ENCODE peak calls at places on chromosomes 4 and X, in seven cellular contexts. D, L, G, F, E, B and O are unnamed samples.
A peak's percentile ranks its signal among the peaks of the same experiment; 100 is the strongest.

GRCh38 chr4:38948551-38948950 is 80.9 kb downstream of the FAM114A1 start:
- DNase-seq in D (peak; percentile 95), L (no peak), G (no peak), F (no peak), E (peak; percentile 90), B (peak; percentile 75), O (peak; percentile 3)

GRCh38 chr4:37780444-37781133 is 45.9 kb upstream of the PGM2 start:
- DNase-seq in D (no peak), L (no peak), G (no peak), F (no peak), E (no peak), B (no peak), O (no peak)

GRCh38 chrX:12162420-12162819 is 24.1 kb downstream of the FRMPD4 start:
- DNase-seq in D (peak; percentile 61), L (no peak), G (no peak), F (no peak), E (peak; percentile 29), B (no peak), O (no peak)

GRCh38 chrX:46777971-46778810 is 19.3 kb upstream of the SLC9A7 start:
- DNase-seq in D (peak; percentile 56), L (no peak), G (no peak), F (no peak), E (peak; percentile 43), B (peak; percentile 58), O (peak; percentile 79)

GRCh38 chr4:28636971-28637370 is 1776.3 kb downstream of the STIM2 start:
- DNase-seq in D (peak; percentile 59), L (no peak), G (no peak), F (no peak), E (no peak), B (no peak), O (no peak)

GRCh38 chr4:172152284-172152683 is 339.1 kb downstream of the GALNTL6 start:
- DNase-seq in D (no peak), L (no peak), G (no peak), F (no peak), E (no peak), B (peak; percentile 51), O (no peak)

GRCh38 chrX:54447461-54447860 is 7.3 kb downstream of the TSR2 start:
- DNase-seq in D (no peak), L (peak; percentile 38), G (no peak), F (no peak), E (peak; percentile 7), B (peak; percentile 15), O (peak; percentile 64)

GRCh38 chr4:41390661-41391060 is 133.9 kb downstream of the UCHL1 start:
- DNase-seq in D (no peak), L (no peak), G (no peak), F (no peak), E (no peak), B (no peak), O (no peak)

GRCh38 chr4:37732787-37733186 is 46.6 kb upstream of the RELL1 start:
- DNase-seq in D (no peak), L (no peak), G (no peak), F (no peak), E (no peak), B (no peak), O (no peak)

GRCh38 chr4:89101256-89102161 is 9.8 kb upstream of the TIGD2 start:
- DNase-seq in D (no peak), L (no peak), G (no peak), F (no peak), E (no peak), B (no peak), O (no peak)

GRCh38 chr4:10343656-10344055 is 113.6 kb downstream of the ZNF518B start:
- DNase-seq in D (no peak), L (no peak), G (no peak), F (no peak), E (no peak), B (peak; percentile 40), O (no peak)

GRCh38 chrX:30895331-30895730 is 6.3 kb upstream of the TAB3 start:
- DNase-seq in D (no peak), L (no peak), G (no peak), F (no peak), E (no peak), B (peak; percentile 63), O (no peak)

GRCh38 chrX:9500584-9500983 is 35.7 kb downstream of the TBL1X start:
- DNase-seq in D (no peak), L (no peak), G (no peak), F (no peak), E (no peak), B (no peak), O (no peak)

GRCh38 chrX:15512401-15512965 is 11.9 kb downstream of the BMX start:
- DNase-seq in D (peak; percentile 17), L (no peak), G (no peak), F (no peak), E (no peak), B (no peak), O (no peak)

GRCh38 chrX:71909956-71910355 is 689 bp upstream of the NHSL2 start:
- DNase-seq in D (no peak), L (peak; percentile 65), G (no peak), F (peak; percentile 31), E (peak; percentile 42), B (no peak), O (peak; percentile 69)

GRCh38 chr4:118941149-118941548 is 52.5 kb downstream of the SYNPO2 start:
- DNase-seq in D (peak; percentile 21), L (no peak), G (no peak), F (no peak), E (peak; percentile 78), B (no peak), O (no peak)

GRCh38 chr4:80434238-80434637 is 98.7 kb downstream of the CFAP299 start:
- DNase-seq in D (peak; percentile 95), L (no peak), G (no peak), F (no peak), E (no peak), B (peak; percentile 79), O (no peak)

GRCh38 chr4:78648639-78649363 is 97.2 kb downstream of the ANXA3 start:
- DNase-seq in D (no peak), L (no peak), G (no peak), F (no peak), E (no peak), B (peak; percentile 68), O (no peak)

GRCh38 chr4:108141213-108142045 is 27.3 kb downstream of the LEF1 start:
- DNase-seq in D (no peak), L (no peak), G (no peak), F (no peak), E (no peak), B (no peak), O (no peak)
- H3K23ac ChIP-seq in D (no peak overlapping the region), L (no peak overlapping the region), G (no peak overlapping the region), F (no peak overlapping the region), E (no peak overlapping the region), B (no peak overlapping the region), O (no peak overlapping the region)

DNA sequence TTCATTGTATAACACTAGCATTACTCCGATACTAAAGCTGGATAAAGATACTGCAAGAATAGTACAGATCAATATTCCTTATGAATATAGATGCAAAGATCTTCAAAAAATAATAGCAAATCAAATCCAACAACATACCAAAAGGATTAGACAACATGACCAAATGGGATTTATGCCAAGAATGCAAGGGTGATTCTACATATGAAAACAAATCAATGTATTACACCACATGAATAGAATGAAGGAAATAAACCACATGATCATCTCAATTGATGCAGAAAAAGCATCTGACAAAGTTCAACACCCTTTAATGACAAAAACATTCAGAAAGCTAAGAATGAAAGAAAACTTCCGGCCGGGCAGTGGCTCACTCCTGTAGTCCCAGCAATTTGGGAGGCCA is 42.8 kb downstream of the CUL4B start:
- DNase-seq in D (peak; percentile 83), L (no peak), G (no peak), F (no peak), E (peak; percentile 18), B (no peak), O (no peak)
- H3K4me2 ChIP-seq in D (no peak overlapping the region), L (no peak overlapping the region), G (no peak overlapping the region), F (no peak overlapping the region), E (no peak overlapping the region), B (no peak overlapping the region), O (no peak overlapping the region)

DNA sequence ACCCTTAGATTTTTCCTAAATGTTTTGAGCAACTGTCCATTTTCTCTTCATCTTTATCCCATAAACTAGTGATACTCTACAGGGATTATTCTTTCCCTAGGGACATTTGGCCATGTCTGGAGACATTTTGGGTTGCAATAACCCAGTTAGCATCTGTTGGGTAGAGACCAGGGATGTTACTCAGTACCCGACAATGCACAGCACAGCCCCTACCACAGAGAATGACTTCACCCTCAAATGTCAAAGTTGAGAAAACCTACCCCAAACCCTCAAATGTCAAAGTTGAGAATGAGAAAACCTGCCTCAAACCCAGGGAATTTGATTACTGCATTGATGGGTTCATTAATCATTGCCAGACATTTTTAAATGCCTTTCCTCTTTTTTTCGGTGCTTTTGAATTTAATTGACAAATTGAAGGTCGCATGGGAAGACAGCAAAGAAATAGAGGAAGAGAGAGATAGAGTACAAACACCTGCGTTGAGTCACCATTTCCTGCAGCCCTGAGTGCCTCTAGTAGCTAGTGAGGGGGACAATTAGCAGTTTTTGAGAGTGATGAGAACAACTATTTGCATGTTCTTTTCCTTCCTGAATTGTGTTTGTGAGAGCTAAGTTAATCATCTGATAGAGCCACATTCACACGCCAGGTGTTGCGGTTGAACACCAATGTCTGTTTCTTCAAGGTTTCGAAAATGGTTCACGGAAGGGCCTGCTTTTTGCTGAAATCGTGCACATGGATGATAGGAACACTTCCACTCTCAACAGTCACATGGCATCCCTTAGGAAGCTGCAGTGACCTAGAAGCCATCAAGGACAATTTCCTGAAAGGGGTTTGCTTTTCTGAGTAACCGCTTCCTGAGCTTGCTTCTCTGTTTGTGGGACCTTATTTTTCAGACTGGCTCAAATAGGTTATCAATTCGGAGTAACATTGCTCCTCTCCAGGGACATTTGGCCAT is 203.9 kb upstream of the VCX3A start:
- DNase-seq in D (no peak), L (no peak), G (no peak), F (no peak), E (no peak), B (no peak), O (no peak)
- H4K8ac ChIP-seq in D (no peak overlapping the region), L (no peak overlapping the region), G (no peak overlapping the region), F (no peak overlapping the region), E (no peak overlapping the region), B (no peak overlapping the region), O (no peak overlapping the region)

GRCh38 chrX:138708268-138708667 is 3.2 kb downstream of the FGF13 start:
- DNase-seq in D (no peak), L (no peak), G (no peak), F (no peak), E (no peak), B (no peak), O (no peak)

GRCh38 chrX:138709886-138710285 is 1.6 kb downstream of the FGF13 start:
- DNase-seq in D (no peak), L (no peak), G (no peak), F (peak; percentile 2), E (no peak), B (no peak), O (peak; percentile 25)

GRCh38 chrX:138710866-138711331 is 618 bp downstream of the FGF13 start:
- DNase-seq in D (no peak), L (peak; percentile 32), G (no peak), F (peak; percentile 26), E (no peak), B (no peak), O (peak; percentile 46)

GRCh38 chrX:138711399-138712347 is at the start of gene FGF13:
- DNase-seq in D (no peak), L (peak; percentile 73), G (peak; percentile 21), F (peak; percentile 48), E (no peak), B (no peak), O (peak; percentile 86)

DNA sequence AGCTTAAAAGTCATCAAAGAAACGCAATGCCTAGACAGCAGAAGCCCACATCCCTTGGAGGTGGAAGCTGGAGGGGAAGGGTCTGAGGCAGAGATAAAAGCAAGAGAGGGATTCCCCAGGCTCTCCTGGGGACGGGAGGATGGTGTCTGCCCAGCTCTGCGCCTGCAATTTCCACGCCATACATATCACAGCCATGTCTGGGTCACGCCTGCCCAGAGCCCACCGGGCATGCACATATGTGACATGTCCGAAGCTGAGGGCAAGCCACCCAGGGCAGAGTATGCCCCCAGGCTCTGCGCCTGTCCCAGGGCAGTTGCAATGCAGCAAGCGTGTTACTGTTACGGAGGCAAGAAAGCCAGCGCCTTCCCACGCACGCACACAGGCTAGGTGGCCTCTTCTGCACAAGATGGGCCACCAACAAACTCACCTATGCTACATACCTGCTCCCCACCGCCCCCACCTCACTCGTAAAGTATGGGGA is 1.2 kb downstream of the FGF13 start:
- DNase-seq in D (no peak), L (peak; percentile 28), G (no peak), F (peak; percentile 0), E (no peak), B (no peak), O (peak; percentile 25)
- H3K23ac ChIP-seq in D (no peak overlapping the region), L (no peak overlapping the region), G (no peak overlapping the region), F (no peak overlapping the region), E (no peak overlapping the region), B (no peak overlapping the region), O (no peak overlapping the region)